ENCODE peak calls at places on chromosome 2, in six cellular contexts. One of them, this sample, is unnamed.

GRCh38 chr2:23596316-23596885 is 211.4 kb downstream of the KLHL29 start:
- DNase-seq in HTR-8/SVneo: no peak
- DNase-seq in spleen: no peak
- DNase-seq in IMR-90: peak
- DNase-seq in GM23338: no peak
- DNase-seq in type B pancreatic cell: no peak
- DNase-seq in this sample: no peak

GRCh38 chr2:205139822-205140612 is 542.3 kb upstream of the NRP2 start:
- DNase-seq in HTR-8/SVneo: no peak
- DNase-seq in spleen: peak
- DNase-seq in IMR-90: no peak
- DNase-seq in GM23338: peak
- DNase-seq in type B pancreatic cell: no peak
- DNase-seq in this sample: no peak

GRCh38 chr2:120148229-120148628 is 75.0 kb downstream of the TMEM185B start:
- DNase-seq in HTR-8/SVneo: no peak
- DNase-seq in spleen: no peak
- DNase-seq in IMR-90: no peak
- DNase-seq in GM23338: no peak
- DNase-seq in type B pancreatic cell: no peak
- DNase-seq in this sample: no peak

GRCh38 chr2:55309441-55309840 is 40.4 kb upstream of the MTIF2 start:
- DNase-seq in HTR-8/SVneo: peak
- DNase-seq in spleen: no peak
- DNase-seq in IMR-90: peak
- DNase-seq in GM23338: no peak
- DNase-seq in type B pancreatic cell: no peak
- DNase-seq in this sample: no peak

GRCh38 chr2:113060396-113060795 is 1.4 kb downstream of the IL36RN start:
- DNase-seq in HTR-8/SVneo: no peak
- DNase-seq in spleen: no peak
- DNase-seq in IMR-90: no peak
- DNase-seq in GM23338: no peak
- DNase-seq in type B pancreatic cell: no peak
- DNase-seq in this sample: no peak

GRCh38 chr2:96874099-96874831 is 4.4 kb upstream of the SEMA4C start:
- DNase-seq in HTR-8/SVneo: no peak
- DNase-seq in spleen: peak
- DNase-seq in IMR-90: no peak
- DNase-seq in GM23338: peak
- DNase-seq in type B pancreatic cell: no peak
- DNase-seq in this sample: no peak

GRCh38 chr2:147560810-147561521 is 283.9 kb upstream of the ACVR2A start:
- DNase-seq in HTR-8/SVneo: no peak
- DNase-seq in spleen: no peak
- DNase-seq in IMR-90: no peak
- DNase-seq in GM23338: no peak
- DNase-seq in type B pancreatic cell: no peak
- DNase-seq in this sample: no peak

GRCh38 chr2:9139491-9140443 is 66.8 kb upstream of the ASAP2 start:
- DNase-seq in HTR-8/SVneo: peak
- DNase-seq in spleen: peak
- DNase-seq in IMR-90: peak
- DNase-seq in GM23338: peak
- DNase-seq in type B pancreatic cell: peak
- DNase-seq in this sample: peak

GRCh38 chr2:32977228-32977758 is 30.5 kb downstream of the LTBP1 start:
- DNase-seq in HTR-8/SVneo: no peak
- DNase-seq in spleen: no peak
- DNase-seq in IMR-90: no peak
- DNase-seq in GM23338: peak
- DNase-seq in type B pancreatic cell: no peak
- DNase-seq in this sample: peak

GRCh38 chr2:144912206-144912605 is 392.3 kb upstream of the ZEB2 start:
- DNase-seq in HTR-8/SVneo: no peak
- DNase-seq in spleen: no peak
- DNase-seq in IMR-90: no peak
- DNase-seq in GM23338: no peak
- DNase-seq in type B pancreatic cell: no peak
- DNase-seq in this sample: no peak

GRCh38 chr2:54524236-54524991 is 68.3 kb downstream of the SPTBN1 start:
- DNase-seq in HTR-8/SVneo: peak
- DNase-seq in spleen: no peak
- DNase-seq in IMR-90: peak
- DNase-seq in GM23338: peak
- DNase-seq in type B pancreatic cell: no peak
- DNase-seq in this sample: no peak

GRCh38 chr2:188746727-188747126 is 227.4 kb upstream of the COL3A1 start:
- DNase-seq in HTR-8/SVneo: no peak
- DNase-seq in spleen: no peak
- DNase-seq in IMR-90: peak
- DNase-seq in GM23338: no peak
- DNase-seq in type B pancreatic cell: no peak
- DNase-seq in this sample: no peak

GRCh38 chr2:174247474-174248186 is 702 bp downstream of the OLA1 start:
- DNase-seq in HTR-8/SVneo: peak
- DNase-seq in spleen: no peak
- DNase-seq in IMR-90: peak
- DNase-seq in GM23338: peak
- DNase-seq in type B pancreatic cell: no peak
- DNase-seq in this sample: no peak

GRCh38 chr2:152577611-152578010 is 139.7 kb downstream of the PRPF40A start:
- DNase-seq in HTR-8/SVneo: no peak
- DNase-seq in spleen: no peak
- DNase-seq in IMR-90: peak
- DNase-seq in GM23338: no peak
- DNase-seq in type B pancreatic cell: no peak
- DNase-seq in this sample: no peak

GRCh38 chr2:226190479-226191252 is 609.0 kb downstream of the IRS1 start:
- DNase-seq in HTR-8/SVneo: no peak
- DNase-seq in spleen: no peak
- DNase-seq in IMR-90: peak
- DNase-seq in GM23338: no peak
- DNase-seq in type B pancreatic cell: no peak
- DNase-seq in this sample: no peak

GRCh38 chr2:239121600-239122012 is 273.7 kb downstream of the TWIST2 start:
- DNase-seq in HTR-8/SVneo: no peak
- DNase-seq in spleen: no peak
- DNase-seq in IMR-90: no peak
- DNase-seq in GM23338: no peak
- DNase-seq in type B pancreatic cell: no peak
- DNase-seq in this sample: no peak

GRCh38 chr2:130183500-130184373 is 1.7 kb downstream of the MZT2B start:
- DNase-seq in HTR-8/SVneo: no peak
- DNase-seq in spleen: peak
- DNase-seq in IMR-90: peak
- DNase-seq in GM23338: no peak
- DNase-seq in type B pancreatic cell: no peak
- DNase-seq in this sample: no peak

GRCh38 chr2:73290049-73290839 is 3.1 kb downstream of the EGR4 start:
- DNase-seq in HTR-8/SVneo: peak
- DNase-seq in spleen: no peak
- DNase-seq in IMR-90: peak
- DNase-seq in GM23338: peak
- DNase-seq in type B pancreatic cell: peak
- DNase-seq in this sample: no peak